ENCODE peak calls at places on chromosome 19, in four cellular contexts. One of them, this sample, is unnamed.

GRCh38 chr19:46824887-46825730 is 25.5 kb downstream of the AP2S1 start:
- DNase-seq in IMR-90: no peak
- DNase-seq in K562: no peak
- DNase-seq in A549: peak; percentile 41
- DNase-seq in this sample: no peak

GRCh38 chr19:44602071-44602470 is 11.3 kb upstream of the IGSF23 start:
- DNase-seq in K562: no peak
- DNase-seq in A549: no peak
- DNase-seq in IMR-90: no peak
- DNase-seq in this sample: no peak

GRCh38 chr19:13029893-13030292 is 34.6 kb downstream of the NFIX start:
- DNase-seq in K562: no peak
- DNase-seq in A549: no peak
- DNase-seq in IMR-90: no peak
- DNase-seq in this sample: no peak

GRCh38 chr19:18412610-18413239 is 6.5 kb upstream of the SSBP4 start:
- DNase-seq in K562: no peak
- DNase-seq in IMR-90: no peak
- DNase-seq in A549: no peak
- DNase-seq in this sample: no peak

GRCh38 chr19:23991170-23991569 is 76.5 kb downstream of the ZNF726 start:
- DNase-seq in A549: peak; percentile 12
- DNase-seq in IMR-90: no peak
- DNase-seq in K562: no peak
- DNase-seq in this sample: no peak

GRCh38 chr19:56671613-56671994 is at the start of gene ZNF835:
- DNase-seq in IMR-90: no peak
- DNase-seq in A549: no peak
- DNase-seq in K562: no peak
- DNase-seq in this sample: no peak

GRCh38 chr19:7421941-7422744 is 66.7 kb downstream of the PEX11G start:
- DNase-seq in K562: peak; percentile 2
- DNase-seq in IMR-90: no peak
- DNase-seq in A549: no peak
- DNase-seq in this sample: no peak

GRCh38 chr19:51354742-51355148 is 11.4 kb downstream of the ETFB start:
- DNase-seq in K562: no peak
- DNase-seq in IMR-90: peak; percentile 19
- DNase-seq in A549: no peak
- DNase-seq in this sample: no peak

GRCh38 chr19:13817615-13818371 is 22.6 kb downstream of the ZSWIM4 start:
- DNase-seq in IMR-90: no peak
- DNase-seq in A549: no peak
- DNase-seq in K562: peak; percentile 94
- DNase-seq in this sample: no peak

GRCh38 chr19:14369399-14370168 is 11.7 kb upstream of the ADGRE5 start:
- DNase-seq in K562: peak; percentile 31
- DNase-seq in A549: no peak
- DNase-seq in IMR-90: peak; percentile 64
- DNase-seq in this sample: no peak

GRCh38 chr19:7676854-7677253 is at the start of gene MCEMP1:
- DNase-seq in K562: no peak
- DNase-seq in A549: no peak
- DNase-seq in IMR-90: no peak
- DNase-seq in this sample: no peak

GRCh38 chr19:3359850-3360493 is 6.4 kb upstream of the NFIC start:
- DNase-seq in A549: no peak
- DNase-seq in K562: peak; percentile 80
- DNase-seq in IMR-90: no peak
- DNase-seq in this sample: no peak
- TF ChIP-seq CEBPB in A549: no peak
- TF ChIP-seq CEBPB in K562: no peak
- TF ChIP-seq CEBPB in IMR-90: no peak
- TF ChIP-seq CEBPB in this sample: no peak

DNA sequence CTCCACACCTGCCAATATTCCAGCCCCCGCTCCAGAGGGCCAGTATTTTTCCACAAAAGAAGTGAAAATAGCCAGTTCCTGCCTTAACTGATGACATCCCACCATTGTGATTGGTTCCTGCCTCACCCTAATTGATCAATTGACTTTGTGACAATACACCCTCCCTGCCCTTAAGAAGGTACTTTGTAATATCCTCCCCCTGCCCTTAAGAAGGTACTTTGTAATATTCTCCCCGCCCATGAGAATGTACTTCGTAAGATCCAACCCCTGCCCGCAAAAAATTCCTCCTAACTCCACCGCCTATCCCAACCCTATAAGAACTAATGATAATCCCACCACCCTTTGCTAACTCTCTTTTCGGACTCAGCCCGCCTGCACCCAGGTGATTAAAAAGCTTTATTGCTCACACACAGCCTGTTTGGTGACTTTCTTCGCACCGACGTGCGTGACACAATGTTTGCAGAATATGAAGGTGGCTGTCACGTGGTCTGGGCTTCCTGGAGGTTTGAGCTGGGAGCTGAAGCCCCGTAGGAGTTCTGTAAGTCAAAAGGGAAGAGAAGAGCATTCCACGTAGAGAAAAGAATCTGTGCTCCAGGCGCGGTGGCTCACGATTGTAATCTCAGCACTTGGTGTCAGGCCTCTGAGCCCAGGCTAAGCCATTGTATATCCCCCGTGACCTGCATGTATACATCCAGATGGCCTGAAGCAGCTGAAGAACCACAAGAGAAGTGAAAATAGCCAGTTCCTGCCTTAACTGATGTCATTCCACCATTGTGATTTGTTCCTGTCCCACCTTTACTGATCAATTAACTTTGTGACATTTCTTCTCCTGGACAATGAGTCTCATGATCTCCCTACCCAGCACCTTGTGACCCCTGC is 6.2 kb upstream of the FUT3 start:
- DNase-seq in K562: no peak
- DNase-seq in IMR-90: no peak
- DNase-seq in A549: no peak
- DNase-seq in this sample: no peak
- TF ChIP-seq RCOR1 in K562: no peak
- TF ChIP-seq RCOR1 in IMR-90: no peak
- TF ChIP-seq RCOR1 in A549: no peak
- TF ChIP-seq RCOR1 in this sample: no peak

DNA sequence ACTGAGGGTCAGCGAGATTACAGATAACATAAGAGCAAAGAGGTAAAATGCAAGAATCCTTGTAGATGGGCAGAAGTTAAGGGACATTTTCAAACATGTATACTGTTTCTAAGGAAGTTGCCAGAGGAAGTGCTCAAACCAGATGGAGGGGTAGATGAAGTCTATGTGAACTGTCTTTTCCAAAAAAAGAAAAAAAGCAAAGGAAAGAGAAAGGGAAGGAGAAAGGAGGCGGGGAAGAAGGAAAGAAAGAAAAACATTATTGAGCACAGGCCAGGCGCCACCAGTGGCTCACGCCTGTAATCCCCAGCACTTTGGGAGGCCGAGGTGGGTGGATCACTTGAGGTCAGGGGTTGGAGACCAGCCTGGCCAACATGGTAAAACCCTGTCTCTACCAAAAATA is 5.3 kb downstream of the DMAC2 start:
- DNase-seq in IMR-90: no peak
- DNase-seq in K562: no peak
- DNase-seq in A549: no peak
- DNase-seq in this sample: no peak
- TF ChIP-seq RFX5 in IMR-90: no peak
- TF ChIP-seq RFX5 in K562: no peak
- TF ChIP-seq RFX5 in A549: no peak
- TF ChIP-seq RFX5 in this sample: no peak

GRCh38 chr19:45764947-45765346 is 4.1 kb downstream of the SIX5 start:
- DNase-seq in A549: no peak
- DNase-seq in IMR-90: no peak
- DNase-seq in K562: no peak
- DNase-seq in this sample: no peak

GRCh38 chr19:45764487-45764886 is 4.6 kb downstream of the SIX5 start:
- DNase-seq in IMR-90: no peak
- DNase-seq in K562: no peak
- DNase-seq in A549: no peak
- DNase-seq in this sample: no peak

GRCh38 chr19:45766293-45766918 is 2.6 kb downstream of the SIX5 start:
- DNase-seq in IMR-90: no peak
- DNase-seq in A549: no peak
- DNase-seq in K562: no peak
- DNase-seq in this sample: no peak

GRCh38 chr19:45766919-45767346 is 2.1 kb downstream of the SIX5 start:
- DNase-seq in A549: no peak
- DNase-seq in IMR-90: peak; percentile 16
- DNase-seq in K562: no peak
- DNase-seq in this sample: no peak

DNA sequence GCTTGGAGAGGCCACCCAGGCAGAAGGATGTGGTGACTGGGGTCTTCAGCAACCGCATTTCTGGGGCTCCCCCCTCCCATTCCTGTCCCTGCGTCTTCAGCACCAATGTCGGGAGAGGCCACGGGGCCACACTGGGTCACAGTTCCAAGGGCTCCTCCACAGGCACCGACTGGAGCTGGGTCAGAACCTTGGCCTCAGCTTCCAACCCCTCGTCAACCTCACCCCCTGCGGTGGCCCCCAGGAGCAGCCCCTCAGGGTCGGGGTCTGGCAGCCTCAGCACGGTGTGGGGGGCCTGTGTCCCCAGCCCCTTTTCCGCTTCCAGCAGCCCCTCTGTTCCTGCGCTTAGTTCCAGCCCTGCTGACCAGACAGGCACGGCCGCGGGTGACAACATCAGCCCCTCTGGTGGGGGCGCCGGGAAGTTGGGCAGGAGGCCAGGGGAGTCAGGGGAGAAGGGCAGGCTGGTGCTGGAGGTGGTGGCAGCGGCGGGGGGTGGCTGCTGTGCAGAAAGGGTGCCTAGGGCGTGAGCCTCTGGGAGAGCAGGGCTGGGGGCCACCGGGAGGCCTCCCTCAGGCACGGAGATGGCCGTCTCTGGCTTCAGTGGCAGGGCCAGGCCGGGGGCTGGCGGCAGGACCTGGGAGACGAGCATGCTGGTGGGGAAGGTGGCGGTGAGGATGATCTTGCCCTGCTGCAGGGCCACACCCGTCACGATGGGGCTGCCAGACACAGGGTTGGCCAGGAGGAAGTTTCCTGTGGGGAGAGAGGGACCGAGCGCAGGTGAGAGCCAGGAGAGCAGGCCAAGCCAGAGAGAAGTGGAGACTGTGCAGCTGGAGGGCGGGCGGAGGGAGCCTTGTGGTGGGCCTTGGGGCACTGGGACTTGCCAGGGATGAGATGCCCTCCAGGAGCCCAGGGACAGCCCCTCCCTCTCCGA is 3.4 kb downstream of the SIX5 start:
- DNase-seq in K562: no peak
- DNase-seq in IMR-90: no peak
- DNase-seq in A549: no peak
- DNase-seq in this sample: no peak
- TF ChIP-seq CEBPB in K562: no peak
- TF ChIP-seq CEBPB in IMR-90: no peak
- TF ChIP-seq CEBPB in A549: no peak
- TF ChIP-seq CEBPB in this sample: no peak

DNA sequence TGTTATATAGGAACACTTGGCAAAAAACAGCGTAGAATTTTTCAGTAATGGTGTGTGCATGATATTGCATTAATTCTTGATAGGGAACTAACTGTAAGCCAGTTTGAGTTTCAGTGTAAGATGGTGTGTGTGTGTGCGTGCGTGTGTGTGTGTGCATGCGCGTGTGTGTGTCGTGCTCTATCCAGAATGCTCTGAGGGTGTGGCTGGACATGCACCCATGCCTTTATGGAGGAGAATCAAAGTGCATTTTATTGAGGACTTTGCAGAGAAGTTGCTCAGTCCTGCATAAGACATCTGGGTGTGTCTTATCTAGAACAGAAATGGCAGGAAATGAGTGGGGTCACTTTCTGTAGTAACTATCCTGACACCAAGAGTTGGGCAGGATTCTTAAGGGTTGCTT is 252.3 kb downstream of the TSHZ3 start:
- DNase-seq in IMR-90: no peak
- DNase-seq in K562: no peak
- DNase-seq in A549: no peak
- DNase-seq in this sample: no peak
- TF ChIP-seq RCOR1 in IMR-90: no peak
- TF ChIP-seq RCOR1 in K562: no peak
- TF ChIP-seq RCOR1 in A549: no peak
- TF ChIP-seq RCOR1 in this sample: no peak

GRCh38 chr19:38862321-38863059 is 12.7 kb upstream of the HNRNPL start:
- DNase-seq in IMR-90: no peak
- DNase-seq in K562: no peak
- DNase-seq in A549: peak; percentile 79
- DNase-seq in this sample: no peak
- TF ChIP-seq RFX5 in IMR-90: no peak
- TF ChIP-seq RFX5 in K562: no peak
- TF ChIP-seq RFX5 in A549: no peak
- TF ChIP-seq RFX5 in this sample: no peak